ENCODE peak calls at places on chromosomes 5 and 9, in six cellular contexts. J is lung, M is AG10803, S is mucosa of descending colon, C is coronary artery, Z is tibial artery. F is an unnamed sample.

GRCh38 chr5:78677777-78678668 is 29.5 kb upstream of the LHFPL2 start:
- DNase-seq in J (no peak), M (peak), S (no peak), C (peak), Z (peak), F (no peak)

GRCh38 chr5:16736158-16736994 is 119.6 kb upstream of the RETREG1 start:
- DNase-seq in J (peak), M (peak), S (no peak), C (no peak), Z (no peak), F (no peak)

GRCh38 chr5:39755986-39756385 is 331.2 kb upstream of the DAB2 start:
- DNase-seq in J (no peak), M (peak), S (no peak), C (no peak), Z (no peak), F (no peak)

GRCh38 chr5:176152933-176153317 is 85.3 kb upstream of the SIMC1 start:
- DNase-seq in J (no peak), M (no peak), S (no peak), C (no peak), Z (no peak), F (no peak)

GRCh38 chr9:37094751-37095150 is 25.6 kb upstream of the ZCCHC7 start:
- DNase-seq in J (no peak), M (no peak), S (no peak), C (no peak), Z (no peak), F (no peak)

GRCh38 chr9:4508246-4508906 is 18.1 kb downstream of the SLC1A1 start:
- DNase-seq in J (no peak), M (peak), S (no peak), C (no peak), Z (no peak), F (no peak)

GRCh38 chr9:124006448-124007156 is 5.0 kb upstream of the LHX2 start:
- DNase-seq in J (no peak), M (no peak), S (no peak), C (no peak), Z (no peak), F (no peak)

GRCh38 chr5:160311491-160312138 is 749 bp downstream of the CCNJL start:
- DNase-seq in J (peak), M (no peak), S (peak), C (no peak), Z (peak), F (no peak)

GRCh38 chr5:144405986-144406385 is 235.3 kb downstream of the KCTD16 start:
- DNase-seq in J (no peak), M (no peak), S (no peak), C (no peak), Z (no peak), F (no peak)

GRCh38 chr9:29822458-29822857 is 2249.2 kb upstream of the C9orf72 start:
- DNase-seq in J (no peak), M (no peak), S (no peak), C (no peak), Z (no peak), F (no peak)

GRCh38 chr5:137370096-137370495 is 129.0 kb downstream of the SPOCK1 start:
- DNase-seq in J (no peak), M (no peak), S (no peak), C (no peak), Z (no peak), F (no peak)

GRCh38 chr9:128724744-128725211 is 851 bp upstream of the ZDHHC12 start:
- DNase-seq in J (peak), M (peak), S (peak), C (no peak), Z (peak), F (no peak)

GRCh38 chr5:96050273-96050880 is 88.7 kb upstream of the ELL2 start:
- DNase-seq in J (no peak), M (no peak), S (no peak), C (no peak), Z (no peak), F (no peak)

DNA sequence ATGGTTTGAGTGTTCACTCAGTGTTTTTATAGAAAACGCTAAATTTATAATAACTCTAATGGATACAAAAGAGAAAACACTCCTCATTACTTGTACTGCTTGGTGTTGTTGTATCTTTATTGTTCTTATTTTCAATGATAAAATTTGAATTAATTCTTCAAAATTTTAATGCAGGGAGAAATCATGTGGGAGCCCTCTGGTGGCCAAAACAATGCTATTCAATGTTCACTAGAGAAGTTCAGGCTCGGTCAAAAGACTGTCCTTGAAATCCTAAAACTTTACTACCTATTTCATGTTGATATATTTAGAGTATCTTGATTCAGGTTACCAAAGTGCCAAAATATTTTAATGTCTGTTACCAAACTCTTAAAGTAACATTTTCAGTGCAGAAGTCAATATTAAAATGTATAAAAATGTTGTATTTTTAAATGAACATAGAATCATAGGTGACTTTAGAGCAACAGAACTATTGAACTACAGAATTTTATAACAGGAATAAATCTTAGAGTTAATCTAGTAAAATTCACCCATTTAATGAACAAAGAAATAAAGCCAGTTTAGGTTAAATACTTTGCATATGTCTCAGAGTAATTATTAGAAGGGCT is 1259.8 kb downstream of the PTPRD start:
- DNase-seq in J (no peak), M (no peak), S (no peak), C (no peak), Z (no peak), F (no peak)
- TF ChIP-seq CTCF in J (no peak), M (peak), S (no peak), C (peak), Z (peak), F (no peak)

GRCh38 chr9:72365525-72366256 is 683 bp upstream of the ZFAND5 start:
- DNase-seq in J (peak), M (peak), S (peak), C (peak), Z (peak), F (peak)
- TF ChIP-seq CTCF in J (no peak), M (peak), S (no peak), C (no peak), Z (no peak), F (no peak)

DNA sequence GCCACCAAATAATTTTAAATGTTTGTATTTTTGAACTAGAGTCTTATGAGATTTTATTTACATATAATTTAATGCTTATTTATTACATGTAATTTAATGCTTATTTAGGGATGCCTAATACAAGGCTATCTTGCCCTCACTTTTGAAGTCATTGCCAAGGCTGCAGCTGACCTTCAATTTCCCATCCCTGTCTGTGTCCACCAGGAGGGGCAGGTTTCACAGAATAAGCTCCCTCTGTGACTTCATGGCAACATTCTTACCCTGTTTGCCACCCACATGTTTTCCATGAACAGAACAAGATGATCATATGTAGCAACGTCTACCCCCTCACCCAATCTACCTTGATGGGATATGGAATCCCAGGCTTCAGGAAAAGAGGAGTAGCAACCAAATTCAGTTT is 27.0 kb downstream of the C5 start:
- DNase-seq in J (no peak), M (peak), S (no peak), C (no peak), Z (no peak), F (no peak)
- TF ChIP-seq CTCF in J (no peak), M (peak), S (no peak), C (no peak), Z (no peak), F (no peak)

GRCh38 chr9:18477719-18478118 is 3.8 kb downstream of the ADAMTSL1 start:
- DNase-seq in J (no peak), M (no peak), S (no peak), C (no peak), Z (no peak), F (no peak)
- TF ChIP-seq CTCF in J (no peak), M (peak), S (no peak), C (no peak), Z (no peak), F (no peak)

GRCh38 chr5:121872846-121873245 is 21.2 kb downstream of the FTMT start:
- DNase-seq in J (no peak), M (no peak), S (no peak), C (no peak), Z (no peak), F (no peak)

GRCh38 chr5:121867403-121867802 is 15.7 kb downstream of the FTMT start:
- DNase-seq in J (no peak), M (no peak), S (no peak), C (no peak), Z (no peak), F (no peak)

GRCh38 chr5:121873409-121873808 is 21.7 kb downstream of the FTMT start:
- DNase-seq in J (no peak), M (no peak), S (no peak), C (no peak), Z (no peak), F (no peak)

GRCh38 chr5:121870489-121870888 is 18.8 kb downstream of the FTMT start:
- DNase-seq in J (no peak), M (no peak), S (no peak), C (no peak), Z (no peak), F (no peak)
- TF ChIP-seq CTCF in J (no peak), M (no peak), S (no peak), C (no peak), Z (no peak), F (no peak)

DNA sequence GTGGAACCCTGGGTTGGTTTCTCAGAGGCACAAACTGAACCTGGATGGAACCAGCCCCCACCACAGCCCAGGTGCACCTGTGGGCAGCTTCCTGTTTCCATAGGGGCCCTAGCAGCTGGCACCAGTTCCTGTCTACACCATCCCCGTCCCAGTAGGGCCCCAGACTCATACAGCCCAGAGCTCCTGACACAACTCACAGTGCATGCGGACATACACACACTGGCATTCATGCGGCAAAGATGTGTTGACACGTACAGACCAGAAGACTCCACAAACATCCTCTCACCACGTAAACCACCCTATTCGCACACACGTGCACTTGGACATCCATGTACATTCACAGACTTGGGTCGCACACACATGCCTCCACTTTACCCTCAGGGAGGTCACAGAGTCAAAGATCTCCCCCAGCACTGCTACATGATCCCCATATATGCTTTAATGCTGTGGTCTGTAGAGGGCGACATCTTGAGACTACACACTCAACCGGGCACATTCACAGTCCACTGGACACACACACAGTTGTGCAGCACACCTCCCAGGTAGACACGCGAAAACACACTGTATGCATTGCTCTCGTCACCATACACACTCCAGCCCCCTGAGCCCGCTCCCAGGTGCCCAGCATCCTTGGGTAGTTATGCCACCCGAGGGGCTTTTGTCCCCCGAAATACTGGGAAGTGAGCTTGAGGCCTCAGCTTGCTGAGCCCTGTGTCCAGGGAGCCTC is 22.4 kb downstream of the CXXC5 start:
- DNase-seq in J (no peak), M (no peak), S (peak), C (no peak), Z (no peak), F (peak)
- TF ChIP-seq CTCF in J (no peak), M (peak), S (no peak), C (no peak), Z (peak), F (no peak)

DNA sequence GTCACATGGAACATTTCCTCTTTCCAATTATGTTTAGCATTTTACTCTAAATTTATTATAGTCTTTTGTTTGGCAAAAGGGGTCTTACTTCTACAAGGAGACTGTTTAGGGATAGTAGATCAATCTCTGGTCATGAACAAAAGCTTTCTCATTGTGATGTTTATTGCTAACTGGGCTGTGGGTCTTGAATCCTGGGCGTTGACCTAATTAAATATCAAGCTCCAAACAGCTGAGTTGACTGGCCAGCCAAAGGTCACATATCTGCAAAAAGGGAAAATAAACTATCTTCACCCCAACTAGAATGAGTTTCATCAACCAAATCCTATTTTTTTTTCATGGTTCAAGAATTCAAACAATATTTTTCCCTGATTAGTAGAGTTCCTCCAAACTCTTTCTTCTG is 245.4 kb upstream of the TUT7 start:
- DNase-seq in J (no peak), M (no peak), S (no peak), C (no peak), Z (no peak), F (no peak)
- TF ChIP-seq CTCF in J (no peak), M (no peak), S (no peak), C (no peak), Z (no peak), F (no peak)

GRCh38 chr9:90899287-90899686 is 97.7 kb downstream of the SYK start:
- DNase-seq in J (no peak), M (no peak), S (no peak), C (peak), Z (no peak), F (no peak)

GRCh38 chr9:90903731-90904422 is 102.3 kb downstream of the SYK start:
- DNase-seq in J (no peak), M (no peak), S (no peak), C (peak), Z (no peak), F (no peak)

GRCh38 chr9:90901933-90902332 is 100.3 kb downstream of the SYK start:
- DNase-seq in J (no peak), M (no peak), S (no peak), C (no peak), Z (no peak), F (no peak)

GRCh38 chr9:90898229-90898628 is 96.6 kb downstream of the SYK start:
- DNase-seq in J (no peak), M (no peak), S (no peak), C (no peak), Z (no peak), F (no peak)

GRCh38 chr9:90900130-90900529 is 98.5 kb downstream of the SYK start:
- DNase-seq in J (no peak), M (peak), S (no peak), C (no peak), Z (no peak), F (no peak)
- TF ChIP-seq CTCF in J (no peak), M (peak), S (no peak), C (no peak), Z (no peak), F (no peak)